ENCODE peak calls at places on chromosome 10, in four cellular contexts. N, M, Q and O are unnamed samples.

GRCh38 chr10:77228559-77228958 is 409.0 kb downstream of the KCNMA1 start:
- DNase-seq in M (no peak), N (no peak), Q (no peak), O (no peak)

GRCh38 chr10:127148066-127148932 is 48.1 kb downstream of the INSYN2A start:
- DNase-seq in M (no peak), N (no peak), Q (no peak), O (no peak)

GRCh38 chr10:126094537-126094936 is 198.2 kb downstream of the FANK1 start:
- DNase-seq in M (no peak), Q (no peak), N (no peak), O (no peak)

GRCh38 chr10:58239561-58240169 is 28.0 kb downstream of the IPMK start:
- DNase-seq in M (no peak), Q (no peak), N (no peak), O (no peak)

GRCh38 chr10:1631282-1631681 is 106.0 kb downstream of the ADARB2 start:
- DNase-seq in M (no peak), Q (no peak), N (no peak), O (no peak)

GRCh38 chr10:114634607-114634974 is 23.5 kb downstream of the ABLIM1 start:
- DNase-seq in Q (peak; percentile 66), M (no peak), N (peak; percentile 62), O (peak; percentile 62)

GRCh38 chr10:33386926-33387325 is 52.5 kb upstream of the NRP1 start:
- DNase-seq in M (no peak), N (no peak), Q (no peak), O (no peak)

GRCh38 chr10:23530079-23530478 is 91.2 kb downstream of the OTUD1 start:
- DNase-seq in Q (peak; percentile 8), N (no peak), M (no peak), O (no peak)

GRCh38 chr10:92024700-92025099 is 101.1 kb downstream of the BTAF1 start:
- DNase-seq in M (no peak), Q (no peak), N (no peak), O (no peak)

GRCh38 chr10:27504007-27504890 is at the start of gene RAB18:
- DNase-seq in M (peak; percentile 94), Q (peak; percentile 94), N (peak; percentile 91), O (peak; percentile 85)

GRCh38 chr10:37495415-37495814 is 362.0 kb downstream of the ZNF248 start:
- DNase-seq in Q (no peak), M (no peak), N (no peak), O (no peak)

GRCh38 chr10:36700123-36700522 is 425.3 kb upstream of the ANKRD30A start:
- DNase-seq in M (no peak), Q (no peak), N (no peak), O (no peak)

GRCh38 chr10:118383699-118384098 is 41.6 kb upstream of the FAM204A start:
- DNase-seq in M (no peak), Q (no peak), N (no peak), O (no peak)

GRCh38 chr10:119725550-119726290 is at the start of gene INPP5F:
- DNase-seq in N (peak; percentile 95), Q (peak; percentile 99), M (peak; percentile 99), O (peak; percentile 100)

GRCh38 chr10:93198401-93199175 is 124.9 kb downstream of the CYP26A1 start:
- DNase-seq in N (no peak), Q (no peak), M (no peak), O (no peak)
- TF ChIP-seq ELF4 in N (no peak), Q (no peak), M (no peak), O (no peak)

DNA sequence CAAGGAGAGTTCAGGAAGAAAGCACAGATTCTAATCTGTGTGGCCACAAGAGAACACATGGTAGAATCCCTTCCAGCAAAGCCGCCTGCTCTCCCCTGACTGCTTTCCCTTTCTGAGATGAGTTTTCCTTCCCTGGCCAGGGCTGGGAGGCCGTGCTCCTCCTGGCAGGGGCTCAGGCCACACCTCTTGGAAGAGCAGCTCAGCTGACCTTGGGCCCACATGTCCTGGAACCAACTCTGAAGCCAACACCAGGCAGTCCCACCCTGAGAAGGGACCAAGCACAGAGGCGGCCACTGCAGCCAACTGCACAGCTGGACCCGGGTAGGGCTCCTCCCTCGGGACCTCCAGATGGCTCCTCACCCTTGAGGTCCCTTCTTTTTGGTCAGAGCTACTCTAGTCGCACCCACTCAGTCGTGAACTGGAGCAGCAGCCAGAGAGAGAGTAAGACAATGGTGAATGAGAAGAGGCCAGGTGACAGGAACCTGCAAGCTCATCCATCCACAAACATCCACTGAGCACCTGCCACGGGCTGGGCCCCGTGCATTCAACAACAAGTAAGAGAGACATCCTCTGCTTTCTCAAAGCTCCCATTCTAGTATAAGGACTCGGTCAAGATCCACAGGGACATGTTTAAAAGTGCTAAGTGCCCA is 40.3 kb downstream of the FAM53B start:
- DNase-seq in N (no peak), Q (no peak), M (no peak), O (no peak)
- TF ChIP-seq ELF4 in N (no peak), Q (no peak), M (no peak), O (no peak)

GRCh38 chr10:3784510-3785250 is at the start of gene KLF6:
- DNase-seq in M (no peak), Q (peak; percentile 44), N (no peak), O (no peak)
- TF ChIP-seq ELF4 in M (no peak), Q (no peak), N (no peak), O (no peak)

GRCh38 chr10:48249763-48250351 is 24.6 kb downstream of the FRMPD2 start:
- DNase-seq in Q (no peak), N (no peak), M (no peak), O (no peak)

GRCh38 chr10:48247680-48248079 is 26.8 kb downstream of the FRMPD2 start:
- DNase-seq in N (no peak), Q (no peak), M (no peak), O (no peak)

GRCh38 chr10:48248462-48248861 is 26.0 kb downstream of the FRMPD2 start:
- DNase-seq in N (no peak), M (no peak), Q (no peak), O (no peak)

GRCh38 chr10:48251152-48251524 is 23.4 kb downstream of the FRMPD2 start:
- DNase-seq in M (no peak), N (peak; percentile 4), Q (no peak), O (no peak)

GRCh38 chr10:48249004-48249762 is 25.3 kb downstream of the FRMPD2 start:
- DNase-seq in N (no peak), Q (no peak), M (no peak), O (no peak)
- TF ChIP-seq ELF4 in N (no peak), Q (no peak), M (no peak), O (no peak)

DNA sequence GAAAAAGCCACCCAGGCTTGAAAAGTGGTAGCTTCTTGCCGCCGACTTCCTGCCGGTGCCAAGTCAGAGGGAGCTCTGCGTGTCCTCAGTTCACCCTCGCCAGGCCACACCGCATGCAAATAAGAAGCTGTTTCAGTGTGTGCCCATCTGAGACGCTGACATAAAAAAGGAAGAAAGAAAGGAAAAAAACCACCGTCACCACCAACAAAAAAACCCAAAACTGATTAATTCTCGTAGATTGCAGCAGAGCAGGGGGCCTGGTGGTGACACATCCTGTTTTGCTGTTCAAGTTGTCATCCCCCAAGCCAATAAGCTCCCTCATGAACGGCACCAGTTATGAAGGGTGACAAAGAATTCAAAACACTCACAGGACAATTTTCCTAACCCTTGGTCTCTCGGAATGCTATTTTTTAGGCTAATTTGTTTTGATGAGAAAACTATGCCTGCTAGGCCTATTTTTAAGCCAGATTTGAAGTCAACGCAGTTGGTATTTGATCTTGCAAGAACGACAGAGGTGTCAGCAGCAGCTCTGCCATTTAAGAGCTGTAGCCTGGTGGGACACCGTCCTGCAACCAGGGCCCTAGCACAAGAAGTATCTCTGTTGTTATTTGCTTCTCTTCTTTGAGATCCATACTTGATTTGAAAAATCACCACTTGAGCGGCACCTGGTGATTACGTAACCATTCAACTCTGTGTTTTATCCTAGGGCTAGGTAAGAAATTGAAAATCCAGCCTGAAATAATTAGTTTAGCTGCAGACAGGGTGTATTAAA is 145.5 kb downstream of the PFKFB3 start:
- DNase-seq in N (no peak), M (no peak), Q (no peak), O (no peak)
- TF ChIP-seq ELF4 in N (no peak), M (no peak), Q (no peak), O (no peak)

GRCh38 chr10:60664859-60665258 is 113.4 kb upstream of the CDK1 start:
- DNase-seq in N (no peak), Q (no peak), M (no peak), O (no peak)

GRCh38 chr10:60666221-60666620 is 112.1 kb upstream of the CDK1 start:
- DNase-seq in Q (no peak), M (no peak), N (no peak), O (no peak)

GRCh38 chr10:60661627-60662026 is 116.7 kb upstream of the CDK1 start:
- DNase-seq in M (no peak), Q (no peak), N (no peak), O (no peak)

GRCh38 chr10:60662917-60663614 is 115.2 kb upstream of the CDK1 start:
- DNase-seq in Q (peak; percentile 58), M (no peak), N (no peak), O (no peak)

DNA sequence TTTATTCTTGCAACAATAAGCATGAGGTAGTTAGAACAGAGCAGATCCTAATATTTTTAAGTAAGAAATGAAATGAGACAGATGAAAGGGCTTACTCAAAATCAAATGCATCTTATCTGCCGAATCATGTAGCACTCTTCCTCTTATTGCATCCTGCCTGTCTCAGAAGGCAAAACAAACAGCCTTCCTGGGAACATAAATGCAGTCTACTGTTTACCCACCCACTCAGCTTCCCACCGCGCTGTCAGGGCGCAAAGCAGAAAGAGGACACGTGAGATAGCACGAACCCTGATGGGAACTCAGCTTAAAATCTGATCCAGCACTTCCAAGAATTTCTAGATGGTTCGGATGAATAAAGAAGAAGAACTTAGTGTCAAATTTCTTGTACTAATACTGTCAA is 114.4 kb upstream of the CDK1 start:
- DNase-seq in N (peak; percentile 6), Q (no peak), M (no peak), O (no peak)
- TF ChIP-seq ELF4 in N (no peak), Q (no peak), M (no peak), O (no peak)

DNA sequence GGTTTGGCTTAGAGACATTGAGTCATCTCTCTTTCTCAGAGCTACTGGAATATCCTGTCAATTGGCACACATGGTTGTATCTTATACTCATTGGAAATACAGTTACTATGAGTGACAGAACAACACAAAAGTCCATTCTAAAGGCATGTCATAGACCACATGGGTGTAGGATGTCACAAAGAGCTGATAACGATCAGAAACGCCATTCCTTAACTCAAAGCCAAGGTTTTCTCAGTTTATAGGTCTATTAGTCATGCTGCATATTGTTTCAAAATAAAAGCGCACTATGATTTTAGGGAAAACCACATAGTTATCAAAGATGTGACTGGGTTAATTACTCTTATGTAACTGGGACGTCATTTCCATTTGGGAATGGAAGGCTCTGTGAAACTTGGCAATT is 147.2 kb upstream of the FAM171A1 start:
- DNase-seq in N (no peak), M (no peak), Q (no peak), O (no peak)
- TF ChIP-seq ELF4 in N (no peak), M (no peak), Q (no peak), O (no peak)